ENCODE peak calls at places on chromosomes 5 and 9, in nine cellular contexts. V, D, I, T, B, C, P, Q and M are unnamed samples.

GRCh38 chr5:150111121-150111520 is 24.8 kb upstream of the CSF1R start:
- DNase-seq in V (no peak), D (no peak), I (no peak), T (no peak), B (no peak), C (peak; percentile 6), P (no peak), Q (no peak), M (no peak)

GRCh38 chr9:135641745-135642144 is 2.4 kb upstream of the GLT6D1 start:
- DNase-seq in V (no peak), D (peak; percentile 15), I (no peak), T (no peak), B (no peak), C (peak; percentile 21), P (no peak), Q (peak; percentile 45), M (peak; percentile 41)

GRCh38 chr5:159099049-159099760 is 511 bp downstream of the EBF1 start:
- DNase-seq in V (no peak), D (peak; percentile 59), I (peak; percentile 59), T (no peak), B (peak; percentile 34), C (peak; percentile 66), P (peak; percentile 62), Q (peak; percentile 75), M (peak; percentile 71)

GRCh38 chr5:122454522-122454921 is 142.5 kb downstream of the SNCAIP start:
- DNase-seq in V (no peak), D (no peak), I (no peak), T (no peak), B (no peak), C (no peak), P (peak; percentile 39), Q (no peak), M (no peak)

GRCh38 chr9:89677696-89678393 is 73.0 kb downstream of the GADD45G start:
- DNase-seq in V (peak; percentile 65), D (no peak), I (no peak), T (no peak), B (no peak), C (no peak), P (peak; percentile 51), Q (no peak), M (no peak)

GRCh38 chr5:133827830-133828229 is 140.6 kb downstream of the C5orf15 start:
- DNase-seq in V (no peak), D (no peak), I (no peak), T (no peak), B (no peak), C (no peak), P (no peak), Q (no peak), M (no peak)

GRCh38 chr5:142783601-142784291 is 13.6 kb downstream of the ARHGAP26 start:
- DNase-seq in V (no peak), D (peak; percentile 45), I (no peak), T (no peak), B (peak; percentile 12), C (no peak), P (no peak), Q (peak; percentile 50), M (no peak)

GRCh38 chr5:78699565-78700143 is 51.1 kb upstream of the LHFPL2 start:
- DNase-seq in V (no peak), D (peak; percentile 80), I (peak; percentile 78), T (no peak), B (no peak), C (peak; percentile 95), P (peak; percentile 63), Q (peak; percentile 88), M (peak; percentile 99)

GRCh38 chr9:133490865-133491655 is 12.2 kb upstream of the SLC2A6 start:
- DNase-seq in V (no peak), D (no peak), I (peak; percentile 8), T (no peak), B (no peak), C (no peak), P (no peak), Q (peak; percentile 44), M (no peak)

GRCh38 chr5:142426129-142426641 is 101.4 kb upstream of the SPRY4 start:
- DNase-seq in V (peak; percentile 55), D (peak; percentile 43), I (no peak), T (peak; percentile 14), B (peak; percentile 4), C (no peak), P (no peak), Q (no peak), M (no peak)

GRCh38 chr9:90774682-90775081 is 26.9 kb upstream of the SYK start:
- DNase-seq in V (no peak), D (no peak), I (peak; percentile 45), T (no peak), B (no peak), C (no peak), P (no peak), Q (no peak), M (no peak)

GRCh38 chr9:129026442-129027223 is 1.5 kb downstream of the SH3GLB2 start:
- DNase-seq in V (peak; percentile 78), D (peak; percentile 20), I (peak; percentile 8), T (no peak), B (no peak), C (peak; percentile 34), P (peak; percentile 92), Q (no peak), M (peak; percentile 25)

GRCh38 chr9:128972956-128973355 is 25.5 kb downstream of the NUP188 start:
- DNase-seq in V (no peak), D (peak; percentile 50), I (no peak), T (no peak), B (no peak), C (peak; percentile 79), P (no peak), Q (peak; percentile 21), M (peak; percentile 76)

GRCh38 chr5:80502795-80503194 is 14.9 kb downstream of the FAM151B start:
- DNase-seq in V (no peak), D (no peak), I (no peak), T (no peak), B (no peak), C (no peak), P (no peak), Q (no peak), M (no peak)

GRCh38 chr9:107639426-107639825 is 149.9 kb upstream of the KLF4 start:
- DNase-seq in V (no peak), D (no peak), I (no peak), T (no peak), B (no peak), C (no peak), P (no peak), Q (no peak), M (no peak)

GRCh38 chr9:69486498-69486897 is 161.5 kb downstream of the ENTREP1 start:
- DNase-seq in V (no peak), D (no peak), I (no peak), T (no peak), B (no peak), C (no peak), P (no peak), Q (no peak), M (no peak)

GRCh38 chr9:107106416-107106815 is 176.7 kb upstream of the RAD23B start:
- DNase-seq in V (no peak), D (no peak), I (no peak), T (no peak), B (no peak), C (no peak), P (no peak), Q (no peak), M (no peak)

GRCh38 chr9:82170871-82171270 is 182.3 kb downstream of the SPATA31D1 start:
- DNase-seq in V (no peak), D (peak; percentile 81), I (no peak), T (no peak), B (no peak), C (peak; percentile 25), P (no peak), Q (no peak), M (no peak)

GRCh38 chr5:143714629-143715028 is 97.3 kb upstream of the HMHB1 start:
- DNase-seq in V (no peak), D (no peak), I (no peak), T (no peak), B (no peak), C (peak; percentile 46), P (no peak), Q (no peak), M (peak; percentile 11)